ENCODE peak calls at places on chromosomes 4 and X, in seven cellular contexts. J is uterus; V is pons; A is AG10803; K is stimulated activated CD4-positive, alpha-beta T cell treated with anti-CD3 and anti-CD28 coated beads, TNF-alpha, amount 100 ng/mL, for 24 hours; T is NB4; Y is mesendoderm. B is an unnamed sample.

GRCh38 chr4:77190053-77190452 is 33.0 kb downstream of the CCNG2 start:
- DNase-seq in J (no peak), V (no peak), A (no peak), K (no peak), T (no peak), Y (peak), B (no peak)

GRCh38 chr4:8580321-8581093 is at the start of gene GPR78:
- DNase-seq in J (peak), V (no peak), A (peak), K (no peak), T (peak), Y (peak), B (peak)

GRCh38 chr4:52100062-52100461 is 49.0 kb downstream of the SPATA18 start:
- DNase-seq in J (no peak), V (no peak), A (no peak), K (no peak), T (no peak), Y (no peak), B (peak)

GRCh38 chrX:39813631-39814246 is 284.0 kb downstream of the BCOR start:
- DNase-seq in J (peak), V (peak), A (peak), K (no peak), T (no peak), Y (no peak), B (peak)

GRCh38 chr4:139815646-139816601 is 150.3 kb downstream of the MGST2 start:
- DNase-seq in J (peak), V (peak), A (peak), K (no peak), T (peak), Y (peak), B (peak)

GRCh38 chr4:13264126-13264525 is 220.0 kb downstream of the RAB28 start:
- DNase-seq in J (no peak), V (no peak), A (no peak), K (no peak), T (no peak), Y (no peak), B (peak)

GRCh38 chr4:73822389-73822788 is 14.1 kb upstream of the CXCL6 start:
- DNase-seq in J (no peak), V (no peak), A (no peak), K (no peak), T (no peak), Y (no peak), B (peak)

GRCh38 chr4:122823476-122823875 is 3.2 kb upstream of the FGF2 start:
- DNase-seq in J (no peak), V (no peak), A (no peak), K (no peak), T (peak), Y (no peak), B (no peak)

GRCh38 chrX:154047266-154047665 is 27.6 kb upstream of the IRAK1 start:
- DNase-seq in J (no peak), V (no peak), A (no peak), K (no peak), T (no peak), Y (no peak), B (peak)

GRCh38 chr4:112287258-112287873 is 1.7 kb upstream of the TIFA start:
- DNase-seq in J (no peak), V (no peak), A (no peak), K (no peak), T (no peak), Y (no peak), B (no peak)

GRCh38 chrX:45758738-45759397 is 558.2 kb upstream of the DIPK2B start:
- DNase-seq in J (no peak), V (no peak), A (peak), K (no peak), T (peak), Y (no peak), B (peak)

GRCh38 chr4:40736910-40737309 is 12.8 kb upstream of the NSUN7 start:
- DNase-seq in J (no peak), V (peak), A (peak), K (no peak), T (peak), Y (no peak), B (peak)

GRCh38 chr4:13164783-13165371 is 319.3 kb downstream of the RAB28 start:
- DNase-seq in J (no peak), V (no peak), A (no peak), K (no peak), T (no peak), Y (no peak), B (no peak)

GRCh38 chr4:7653510-7654414 is 219.0 kb upstream of the PSAPL1 start:
- DNase-seq in J (no peak), V (peak), A (no peak), K (no peak), T (peak), Y (peak), B (no peak)

GRCh38 chrX:120358687-120359086 is 3.2 kb upstream of the ATP1B4 start:
- DNase-seq in J (no peak), V (peak), A (peak), K (peak), T (no peak), Y (no peak), B (peak)

GRCh38 chr4:139675156-139675555 is 9.5 kb downstream of the MGST2 start:
- DNase-seq in J (no peak), V (peak), A (no peak), K (no peak), T (peak), Y (no peak), B (no peak)

GRCh38 chrX:11541510-11541909 is 124.2 kb downstream of the ARHGAP6 start:
- DNase-seq in J (no peak), V (no peak), A (no peak), K (no peak), T (no peak), Y (no peak), B (no peak)

GRCh38 chr4:186079698-186080097 is 10.7 kb downstream of the TLR3 start:
- DNase-seq in J (no peak), V (no peak), A (no peak), K (no peak), T (no peak), Y (no peak), B (no peak)

GRCh38 chr4:70607454-70607853 is 15.4 kb downstream of the AMBN start:
- DNase-seq in J (no peak), V (no peak), A (no peak), K (no peak), T (no peak), Y (no peak), B (no peak)

GRCh38 chr4:139844459-139845036 is 178.9 kb downstream of the MGST2 start:
- DNase-seq in J (no peak), V (no peak), A (peak), K (no peak), T (no peak), Y (no peak), B (no peak)

GRCh38 chr4:53962516-53963225 is 101.7 kb downstream of the CHIC2 start:
- DNase-seq in J (no peak), V (no peak), A (peak), K (no peak), T (no peak), Y (peak), B (peak)

GRCh38 chrX:13752646-13753045 is 18.1 kb downstream of the OFD1 start:
- DNase-seq in J (no peak), V (no peak), A (no peak), K (no peak), T (peak), Y (no peak), B (no peak)

GRCh38 chr4:155799106-155799793 is 40.4 kb downstream of the GUCY1B1 start:
- DNase-seq in J (no peak), V (no peak), A (peak), K (no peak), T (no peak), Y (no peak), B (peak)

GRCh38 chr4:80452768-80453167 is 117.2 kb downstream of the CFAP299 start:
- DNase-seq in J (no peak), V (no peak), A (peak), K (no peak), T (no peak), Y (no peak), B (no peak)

GRCh38 chrX:30275498-30275897 is 28.6 kb downstream of the MAGEB1 start:
- DNase-seq in J (no peak), V (peak), A (peak), K (no peak), T (peak), Y (peak), B (no peak)

GRCh38 chrX:74924449-74925209 is 623 bp downstream of the NEXMIF start:
- DNase-seq in J (peak), V (peak), A (peak), K (no peak), T (no peak), Y (peak), B (peak)

GRCh38 chr4:22435652-22436051 is 80.2 kb downstream of the ADGRA3 start:
- DNase-seq in J (no peak), V (no peak), A (no peak), K (no peak), T (no peak), Y (no peak), B (no peak)

GRCh38 chr4:54041100-54041499 is 23.3 kb downstream of the CHIC2 start:
- DNase-seq in J (no peak), V (no peak), A (no peak), K (no peak), T (no peak), Y (no peak), B (no peak)

GRCh38 chr4:57320217-57320616 is 210.0 kb upstream of the IGFBP7 start:
- DNase-seq in J (no peak), V (no peak), A (peak), K (no peak), T (no peak), Y (no peak), B (no peak)

GRCh38 chr4:55125087-55125721 is at the start of gene KDR:
- DNase-seq in J (peak), V (no peak), A (peak), K (no peak), T (no peak), Y (peak), B (peak)

GRCh38 chrX:72121381-72121780 is 10.3 kb downstream of the RTL5 start:
- DNase-seq in J (peak), V (peak), A (peak), K (no peak), T (peak), Y (no peak), B (peak)

GRCh38 chr4:100086766-100087431 is 103.4 kb downstream of the DDIT4L start:
- DNase-seq in J (no peak), V (no peak), A (peak), K (no peak), T (no peak), Y (no peak), B (no peak)

GRCh38 chrX:44529315-44529714 is 13.3 kb downstream of the FUNDC1 start:
- DNase-seq in J (no peak), V (no peak), A (no peak), K (no peak), T (no peak), Y (no peak), B (no peak)

GRCh38 chr4:77954690-77955089 is 92.1 kb downstream of the MRPL1 start:
- DNase-seq in J (no peak), V (no peak), A (no peak), K (no peak), T (no peak), Y (no peak), B (no peak)